ENCODE peak calls at places on chromosomes 16 and 17, in eight cellular contexts. G, D, W, Q, I, K, F and Y are unnamed samples. For H3K4me1, the result is how much of the 10 kb centered on the place peaks cover.

GRCh38 chr17:50790619-50791018 is 23.3 kb upstream of the ANKRD40CL start:
- DNase-seq in G (no peak), D (no peak), W (no peak), Q (no peak), I (no peak), K (no peak), F (no peak), Y (no peak)

GRCh38 chr16:85400305-85401205 is 212.6 kb upstream of the GSE1 start:
- DNase-seq in G (no peak), D (no peak), W (no peak), Q (no peak), I (no peak), K (peak), F (no peak), Y (no peak)

GRCh38 chr17:73760186-73760758 is 116.0 kb upstream of the SDK2 start:
- DNase-seq in G (no peak), D (no peak), W (no peak), Q (no peak), I (peak), K (no peak), F (no peak), Y (no peak)

GRCh38 chr17:69909389-69909788 is 165.6 kb upstream of the KCNJ16 start:
- DNase-seq in G (no peak), D (no peak), W (no peak), Q (no peak), I (no peak), K (no peak), F (no peak), Y (no peak)

GRCh38 chr17:77279448-77280303 is 138.9 kb downstream of the SEC14L1 start:
- DNase-seq in G (no peak), D (no peak), W (peak), Q (no peak), I (peak), K (no peak), F (no peak), Y (peak)

GRCh38 chr16:2032285-2033056 is 5.8 kb downstream of the NHERF2 start:
- DNase-seq in G (no peak), D (no peak), W (no peak), Q (no peak), I (peak), K (no peak), F (no peak), Y (no peak)

GRCh38 chr16:76535-77272 is 1.3 kb upstream of the MPG start:
- DNase-seq in G (peak), D (no peak), W (peak), Q (peak), I (peak), K (peak), F (no peak), Y (peak)

GRCh38 chr16:80536246-80536645 is 4.5 kb upstream of the DYNLRB2 start:
- DNase-seq in G (no peak), D (no peak), W (no peak), Q (no peak), I (no peak), K (no peak), F (no peak), Y (no peak)

GRCh38 chr17:82064433-82065192 is 991 bp downstream of the DUS1L start:
- DNase-seq in G (no peak), D (no peak), W (peak), Q (no peak), I (no peak), K (no peak), F (no peak), Y (peak)

GRCh38 chr16:10935491-10935890 is 6.8 kb downstream of the DEXI start:
- DNase-seq in G (no peak), D (no peak), W (no peak), Q (no peak), I (no peak), K (no peak), F (no peak), Y (no peak)

GRCh38 chr16:21028728-21029127 is 121.9 kb downstream of the DNAH3 start:
- DNase-seq in G (no peak), D (no peak), W (no peak), Q (no peak), I (no peak), K (no peak), F (no peak), Y (no peak)

GRCh38 chr17:16584273-16584995 is 15.4 kb upstream of the ZNF287 start:
- DNase-seq in G (peak), D (peak), W (peak), Q (peak), I (peak), K (peak), F (peak), Y (peak)

GRCh38 chr16:6576646-6577045 is 756.0 kb upstream of the RBFOX1 start:
- DNase-seq in G (no peak), D (no peak), W (no peak), Q (no peak), I (no peak), K (no peak), F (no peak), Y (no peak)

GRCh38 chr17:28333083-28333746 is 2.1 kb downstream of the IFT20 start:
- DNase-seq in G (no peak), D (no peak), W (no peak), Q (no peak), I (no peak), K (peak), F (no peak), Y (peak)

GRCh38 chr17:40100419-40100668 is at the start of gene NR1D1:
- DNase-seq in G (no peak), D (no peak), W (no peak), Q (no peak), I (no peak), K (no peak), F (no peak), Y (no peak)

GRCh38 chr16:74773431-74774222 is 993 bp downstream of the FA2H start:
- DNase-seq in G (no peak), D (no peak), W (no peak), Q (no peak), I (no peak), K (no peak), F (no peak), Y (peak)

GRCh38 chr16:29898786-29899515 is 399 bp downstream of the SEZ6L2 start:
- DNase-seq in G (no peak), D (no peak), W (peak), Q (no peak), I (no peak), K (no peak), F (no peak), Y (peak)

GRCh38 chr16:57485916-57486857 is at the start of gene DOK4:
- DNase-seq in G (peak), D (peak), W (peak), Q (peak), I (peak), K (peak), F (no peak), Y (peak)

GRCh38 chr16:68396481-68396880 is 51.8 kb downstream of the SMPD3 start:
- DNase-seq in G (peak), D (peak), W (peak), Q (no peak), I (peak), K (no peak), F (no peak), Y (peak)

GRCh38 chr17:59837362-59838195 is 55.2 kb downstream of the TUBD1 start:
- DNase-seq in G (peak), D (peak), W (peak), Q (no peak), I (peak), K (peak), F (peak), Y (peak)

GRCh38 chr17:39716073-39716818 is 14.1 kb downstream of the MIEN1 start:
- DNase-seq in G (no peak), D (no peak), W (no peak), Q (no peak), I (no peak), K (no peak), F (no peak), Y (no peak)

GRCh38 chr16:14011006-14011405 is 60.1 kb upstream of the MRTFB start:
- DNase-seq in G (no peak), D (no peak), W (no peak), Q (no peak), I (no peak), K (no peak), F (no peak), Y (no peak)

GRCh38 chr16:83682126-83682857 is 125.5 kb upstream of the HSBP1 start:
- DNase-seq in G (no peak), D (no peak), W (no peak), Q (no peak), I (no peak), K (no peak), F (no peak), Y (no peak)

GRCh38 chr16:80107900-80108299 is 432.9 kb upstream of the DYNLRB2 start:
- DNase-seq in G (no peak), D (no peak), W (no peak), Q (no peak), I (no peak), K (no peak), F (no peak), Y (no peak)

GRCh38 chr17:59790936-59791335 is 83.5 kb downstream of the VMP1 start:
- DNase-seq in G (no peak), D (no peak), W (no peak), Q (no peak), I (no peak), K (no peak), F (no peak), Y (no peak)

GRCh38 chr16:1557074-1557473 is 23.6 kb downstream of the TMEM204 start:
- DNase-seq in G (no peak), D (no peak), W (no peak), Q (no peak), I (no peak), K (no peak), F (no peak), Y (no peak)

GRCh38 chr17:49975531-49975930 is 6.5 kb downstream of the DLX4 start:
- DNase-seq in G (no peak), D (no peak), W (no peak), Q (no peak), I (no peak), K (no peak), F (no peak), Y (no peak)

GRCh38 chr17:30519707-30520106 is 42.5 kb downstream of the GOSR1 start:
- DNase-seq in G (no peak), D (peak), W (no peak), Q (no peak), I (no peak), K (no peak), F (no peak), Y (no peak)

GRCh38 chr16:57258226-57258909 is 13.3 kb downstream of the ARL2BP start:
- DNase-seq in G (no peak), D (no peak), W (peak), Q (no peak), I (no peak), K (peak), F (no peak), Y (peak)

GRCh38 chr16:68369697-68370096 is 58.9 kb downstream of the PRMT7 start:
- DNase-seq in G (no peak), D (no peak), W (no peak), Q (no peak), I (no peak), K (no peak), F (peak), Y (peak)

GRCh38 chr16:81842564-81843242 is 63.6 kb downstream of the PLCG2 start:
- DNase-seq in G (no peak), D (no peak), W (no peak), Q (no peak), I (no peak), K (no peak), F (no peak), Y (no peak)

GRCh38 chr17:81164464-81165245 is 652 bp upstream of the PVALEF start:
- DNase-seq in G (no peak), D (no peak), W (peak), Q (no peak), I (no peak), K (peak), F (no peak), Y (no peak)

GRCh38 chr17:17836818-17837379 is at the start of gene SREBF1:
- DNase-seq in G (peak), D (peak), W (peak), Q (no peak), I (peak), K (peak), F (no peak), Y (peak)
- TF ChIP-seq CTCF in G (no peak), D (no peak), W (no peak), Q (no peak), I (no peak), K (no peak), F (no peak), Y (no peak)

DNA sequence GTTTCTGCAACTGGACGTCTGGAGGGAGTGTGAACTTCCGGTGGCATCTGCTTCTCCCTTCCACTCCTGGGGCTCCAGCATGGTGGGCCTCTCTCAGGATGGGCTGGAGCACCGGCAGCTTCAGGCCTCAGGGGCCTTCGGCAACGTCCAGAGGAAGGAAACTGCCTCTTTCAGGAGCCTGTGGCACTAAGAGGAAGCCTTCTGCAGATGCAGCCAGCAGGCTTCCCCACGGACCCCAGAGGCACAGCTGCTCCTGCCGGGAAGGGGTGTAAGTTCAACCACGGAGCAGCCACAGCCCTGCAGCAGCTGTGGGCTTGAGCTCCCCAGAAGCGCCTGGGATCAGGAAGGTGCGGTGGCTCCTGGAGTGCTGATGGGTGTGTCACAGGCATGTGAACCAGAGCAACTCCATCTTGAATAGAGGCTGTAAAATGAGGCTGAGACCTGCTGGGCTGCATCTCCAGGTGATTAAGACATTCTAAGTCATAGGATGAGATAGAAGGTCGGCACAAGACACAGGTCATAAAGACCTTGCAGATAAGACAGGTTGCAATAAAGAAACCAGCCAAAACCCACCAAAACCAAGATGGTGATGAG is 50.8 kb upstream of the KLHDC4 start:
- DNase-seq in G (no peak), D (no peak), W (no peak), Q (no peak), I (no peak), K (no peak), F (no peak), Y (no peak)
- TF ChIP-seq EP300 in G (no peak), D (no peak), W (no peak), Q (no peak), I (no peak), K (no peak), F (no peak), Y (no peak)

GRCh38 chr16:53775106-53775820 is 71.3 kb downstream of the FTO start:
- DNase-seq in G (no peak), D (peak), W (no peak), Q (no peak), I (no peak), K (no peak), F (no peak), Y (no peak)
- H3K4me1 ChIP-seq in G (under half), D (half or more), W (half or more), Q (under half), I (under half), K (half or more), F (under half), Y (half or more)

GRCh38 chr17:72336804-72337070 is 215.9 kb downstream of the SOX9 start:
- DNase-seq in G (no peak), D (no peak), W (no peak), Q (no peak), I (no peak), K (no peak), F (no peak), Y (no peak)

GRCh38 chr17:72336026-72336803 is 215.4 kb downstream of the SOX9 start:
- DNase-seq in G (no peak), D (no peak), W (no peak), Q (no peak), I (no peak), K (no peak), F (no peak), Y (no peak)

GRCh38 chr17:72333570-72333969 is 212.8 kb downstream of the SOX9 start:
- DNase-seq in G (no peak), D (no peak), W (no peak), Q (no peak), I (no peak), K (no peak), F (no peak), Y (no peak)

GRCh38 chr17:72332367-72332766 is 211.5 kb downstream of the SOX9 start:
- DNase-seq in G (no peak), D (no peak), W (no peak), Q (no peak), I (no peak), K (no peak), F (peak), Y (no peak)

GRCh38 chr17:72334205-72334604 is 213.4 kb downstream of the SOX9 start:
- DNase-seq in G (no peak), D (peak), W (no peak), Q (no peak), I (no peak), K (no peak), F (no peak), Y (no peak)
- TF ChIP-seq CTCF in G (no peak), D (no peak), W (no peak), Q (no peak), I (no peak), K (no peak), F (no peak), Y (no peak)